ENCODE peak calls at places on chromosomes 1 and 21, in six cellular contexts. One of them, this sample, is unnamed.

GRCh38 chr1:64917328-64917861 is 49.0 kb downstream of the JAK1 start:
- DNase-seq in cardiac fibroblast: peak
- DNase-seq in epithelial cell of esophagus: peak
- DNase-seq in EH: peak
- DNase-seq in endothelial cell: peak
- DNase-seq in left cardiac atrium: peak
- DNase-seq in this sample: no peak

GRCh38 chr1:161531986-161532875 is 7.9 kb downstream of the HSPA6 start:
- DNase-seq in cardiac fibroblast: no peak
- DNase-seq in left cardiac atrium: no peak
- DNase-seq in epithelial cell of esophagus: no peak
- DNase-seq in EH: no peak
- DNase-seq in endothelial cell: no peak
- DNase-seq in this sample: no peak

GRCh38 chr1:201325678-201326060 is 42.4 kb downstream of the PKP1 start:
- DNase-seq in cardiac fibroblast: no peak
- DNase-seq in EH: no peak
- DNase-seq in epithelial cell of esophagus: no peak
- DNase-seq in left cardiac atrium: peak
- DNase-seq in endothelial cell: no peak
- DNase-seq in this sample: no peak

GRCh38 chr1:219041819-219042218 is 131.9 kb upstream of the LYPLAL1 start:
- DNase-seq in EH: peak
- DNase-seq in left cardiac atrium: peak
- DNase-seq in endothelial cell: no peak
- DNase-seq in cardiac fibroblast: peak
- DNase-seq in epithelial cell of esophagus: peak
- DNase-seq in this sample: no peak

GRCh38 chr1:234212764-234213406 is 160.4 kb upstream of the COA6 start:
- DNase-seq in epithelial cell of esophagus: peak
- DNase-seq in EH: peak
- DNase-seq in endothelial cell: peak
- DNase-seq in left cardiac atrium: no peak
- DNase-seq in cardiac fibroblast: peak
- DNase-seq in this sample: no peak

GRCh38 chr1:157369808-157370521 is 182.3 kb downstream of the FCRL5 start:
- DNase-seq in left cardiac atrium: no peak
- DNase-seq in endothelial cell: peak
- DNase-seq in EH: peak
- DNase-seq in epithelial cell of esophagus: peak
- DNase-seq in cardiac fibroblast: peak
- DNase-seq in this sample: no peak

GRCh38 chr1:44571712-44572571 is 102.3 kb downstream of the TMEM53 start:
- DNase-seq in endothelial cell: no peak
- DNase-seq in epithelial cell of esophagus: peak
- DNase-seq in cardiac fibroblast: no peak
- DNase-seq in left cardiac atrium: no peak
- DNase-seq in EH: peak
- DNase-seq in this sample: no peak

GRCh38 chr21:41763398-41763931 is 3.4 kb downstream of the RIPK4 start:
- DNase-seq in epithelial cell of esophagus: peak
- DNase-seq in cardiac fibroblast: no peak
- DNase-seq in left cardiac atrium: no peak
- DNase-seq in EH: no peak
- DNase-seq in endothelial cell: no peak
- DNase-seq in this sample: no peak

GRCh38 chr1:90919900-90920299 is 101.9 kb downstream of the ZNF644 start:
- DNase-seq in cardiac fibroblast: no peak
- DNase-seq in EH: peak
- DNase-seq in endothelial cell: no peak
- DNase-seq in epithelial cell of esophagus: peak
- DNase-seq in left cardiac atrium: no peak
- DNase-seq in this sample: no peak